ENCODE peak calls at places on chromosomes 16 and 17, in nine cellular contexts. Q is heart right ventricle; J is amygdala; M is posterior cingulate gyrus; N is T-helper 17 cell; B is CD8-positive, alpha-beta T cell; P is HT1080; V is tibial artery; O is stimulated activated CD8-positive, alpha-beta memory T cell treated with anti-CD3 and anti-CD28 coated beads, Interleukin-12 subunit alpha, Interleukin-12 subunit beta, amount 100 ng/mL, for 4 hours. H is an unnamed sample.

GRCh38 chr17:36550491-36551417 is 6.0 kb downstream of the GGNBP2 start:
- DNase-seq in M (no peak), O (no peak), J (no peak), P (no peak), N (no peak), V (no peak), Q (no peak), B (no peak), H (no peak)

GRCh38 chr16:81891734-81892364 is 112.8 kb downstream of the PLCG2 start:
- DNase-seq in O (no peak), B (no peak), V (no peak), Q (no peak), P (peak), M (no peak), N (no peak), J (no peak), H (peak)

GRCh38 chr16:49698931-49699715 is 156.8 kb downstream of the ZNF423 start:
- DNase-seq in P (no peak), J (no peak), Q (peak), O (no peak), B (no peak), N (no peak), V (peak), M (no peak), H (peak)

GRCh38 chr16:85041184-85041928 is 13.8 kb downstream of the KIAA0513 start:
- DNase-seq in N (no peak), V (no peak), J (no peak), B (no peak), O (no peak), M (no peak), P (no peak), Q (no peak), H (no peak)

GRCh38 chr16:53781023-53781605 is 77.2 kb downstream of the FTO start:
- DNase-seq in B (no peak), O (no peak), Q (no peak), V (no peak), P (peak), M (no peak), J (no peak), N (no peak), H (peak)

GRCh38 chr16:11799509-11800384 is 2.7 kb upstream of the ZC3H7A start:
- DNase-seq in P (no peak), B (no peak), Q (no peak), N (peak), J (no peak), V (no peak), M (no peak), O (no peak), H (no peak)

GRCh38 chr16:66474750-66475199 is 47.7 kb downstream of the BEAN1 start:
- DNase-seq in M (no peak), P (no peak), N (peak), Q (no peak), O (peak), B (peak), J (no peak), V (no peak), H (no peak)

GRCh38 chr16:84518804-84519341 is 14.4 kb upstream of the MEAK7 start:
- DNase-seq in M (no peak), J (no peak), N (peak), B (peak), P (no peak), O (peak), Q (no peak), V (no peak), H (no peak)

GRCh38 chr17:82734987-82735866 is at the start of gene FN3K:
- DNase-seq in O (no peak), V (peak), Q (peak), N (no peak), M (peak), B (peak), J (peak), P (no peak), H (peak)